ENCODE peak calls at places on chromosomes 3 and 15, in ten cellular contexts. F, H, A, Q, D, P, V, I, C and S are unnamed samples.

GRCh38 chr3:152738656-152739055 is 96.3 kb upstream of the P2RY1 start:
- DNase-seq in F (peak), H (no peak), A (no peak), Q (no peak), D (no peak), P (no peak), V (no peak), I (no peak), C (no peak), S (peak)

GRCh38 chr3:6392123-6392522 is 468.8 kb upstream of the GRM7 start:
- DNase-seq in F (no peak), H (no peak), A (no peak), Q (no peak), D (no peak), P (no peak), V (no peak), I (no peak), C (no peak), S (no peak)

GRCh38 chr3:65883614-65884013 is 155.1 kb downstream of the MAGI1 start:
- DNase-seq in F (no peak), H (no peak), A (no peak), Q (no peak), D (no peak), P (no peak), V (no peak), I (no peak), C (no peak), S (peak)

GRCh38 chr3:3088066-3088465 is 22.1 kb downstream of the IL5RA start:
- DNase-seq in F (no peak), H (no peak), A (no peak), Q (no peak), D (no peak), P (no peak), V (no peak), I (no peak), C (no peak), S (no peak)

GRCh38 chr15:35455201-35455600 is 90.8 kb downstream of the DPH6 start:
- DNase-seq in F (no peak), H (no peak), A (no peak), Q (no peak), D (no peak), P (no peak), V (no peak), I (no peak), C (no peak), S (peak)

GRCh38 chr15:44298878-44299277 is 10.4 kb downstream of the GOLM2 start:
- DNase-seq in F (no peak), H (no peak), A (no peak), Q (no peak), D (no peak), P (no peak), V (no peak), I (no peak), C (no peak), S (no peak)

GRCh38 chr3:170745211-170745718 is 124.7 kb downstream of the RPL22L1 start:
- DNase-seq in F (no peak), H (no peak), A (no peak), Q (no peak), D (no peak), P (no peak), V (no peak), I (no peak), C (no peak), S (peak)

GRCh38 chr3:42750834-42751233 is 22.2 kb downstream of the CCDC13 start:
- DNase-seq in F (no peak), H (peak), A (no peak), Q (no peak), D (no peak), P (no peak), V (no peak), I (no peak), C (no peak), S (no peak)

GRCh38 chr15:58556541-58556940 is 124.8 kb downstream of the LIPC start:
- DNase-seq in F (no peak), H (no peak), A (no peak), Q (no peak), D (no peak), P (no peak), V (no peak), I (no peak), C (no peak), S (no peak)

GRCh38 chr3:119580148-119580760 is 962 bp downstream of the ADPRH start:
- DNase-seq in F (no peak), H (no peak), A (no peak), Q (no peak), D (no peak), P (peak), V (no peak), I (no peak), C (no peak), S (no peak)

GRCh38 chr3:81651139-81651538 is 110.3 kb downstream of the GBE1 start:
- DNase-seq in F (no peak), H (no peak), A (no peak), Q (no peak), D (no peak), P (no peak), V (no peak), I (no peak), C (no peak), S (no peak)

GRCh38 chr3:122052968-122053367 is 2.2 kb upstream of the CD86 start:
- DNase-seq in F (no peak), H (no peak), A (no peak), Q (no peak), D (no peak), P (no peak), V (no peak), I (no peak), C (no peak), S (no peak)

GRCh38 chr3:52670621-52671521 is 14.8 kb downstream of the PBRM1 start:
- DNase-seq in F (peak), H (no peak), A (no peak), Q (no peak), D (no peak), P (peak), V (no peak), I (peak), C (peak), S (peak)

GRCh38 chr3:134357914-134358811 is 16.1 kb downstream of the AMOTL2 start:
- DNase-seq in F (no peak), H (no peak), A (no peak), Q (no peak), D (no peak), P (peak), V (no peak), I (peak), C (no peak), S (peak)

GRCh38 chr3:816605-817004 is 276.2 kb upstream of the CNTN6 start:
- DNase-seq in F (no peak), H (no peak), A (no peak), Q (no peak), D (no peak), P (no peak), V (no peak), I (no peak), C (no peak), S (no peak)

GRCh38 chr15:72141171-72142084 is 23.2 kb downstream of the SENP8 start:
- DNase-seq in F (peak), H (no peak), A (no peak), Q (no peak), D (no peak), P (peak), V (no peak), I (no peak), C (peak), S (peak)

GRCh38 chr15:64044315-64045105 is 1.8 kb downstream of the DAPK2 start:
- DNase-seq in F (peak), H (no peak), A (no peak), Q (no peak), D (no peak), P (peak), V (no peak), I (no peak), C (peak), S (no peak)

GRCh38 chr15:98754283-98755022 is 106.1 kb downstream of the IGF1R start:
- DNase-seq in F (no peak), H (no peak), A (no peak), Q (no peak), D (no peak), P (no peak), V (no peak), I (no peak), C (peak), S (peak)